ENCODE peak calls at places on chromosomes 3 and 15, in eight cellular contexts. O, G, Z, E, A, P, Q and F are unnamed samples.

GRCh38 chr3:141397996-141398395 is 29.7 kb downstream of the ZBTB38 start:
- DNase-seq in O (no peak), G (no peak), Z (no peak), E (no peak), A (no peak), P (no peak), Q (no peak), F (no peak)

GRCh38 chr3:32794487-32795308 is 23.1 kb upstream of the TRIM71 start:
- DNase-seq in O (no peak), G (no peak), Z (no peak), E (no peak), A (no peak), P (no peak), Q (no peak), F (no peak)

GRCh38 chr15:52856286-52856685 is 66.2 kb upstream of the ONECUT1 start:
- DNase-seq in O (no peak), G (no peak), Z (no peak), E (no peak), A (no peak), P (no peak), Q (no peak), F (no peak)

GRCh38 chr3:159829056-159829995 is 159.3 kb upstream of the IL12A start:
- DNase-seq in O (no peak), G (peak), Z (peak), E (peak), A (peak), P (peak), Q (no peak), F (no peak)

GRCh38 chr3:139302084-139302800 is 41.6 kb upstream of the MRPS22 start:
- DNase-seq in O (no peak), G (peak), Z (peak), E (peak), A (no peak), P (no peak), Q (no peak), F (no peak)

GRCh38 chr3:127988770-127989518 is 63.3 kb upstream of the SEC61A1 start:
- DNase-seq in O (no peak), G (peak), Z (no peak), E (no peak), A (no peak), P (no peak), Q (no peak), F (no peak)

GRCh38 chr3:127387119-127387518 is 99.3 kb upstream of the PRR20G start:
- DNase-seq in O (no peak), G (no peak), Z (no peak), E (no peak), A (no peak), P (no peak), Q (no peak), F (no peak)

GRCh38 chr3:42476225-42477160 is 25.9 kb upstream of the VIPR1 start:
- DNase-seq in O (no peak), G (no peak), Z (peak), E (no peak), A (peak), P (peak), Q (no peak), F (no peak)

GRCh38 chr15:82986442-82986780 is 401 bp downstream of the RAMAC start:
- DNase-seq in O (no peak), G (peak), Z (no peak), E (no peak), A (no peak), P (no peak), Q (no peak), F (no peak)

GRCh38 chr3:115040673-115041286 is 106.3 kb downstream of the ZBTB20 start:
- DNase-seq in O (no peak), G (peak), Z (no peak), E (peak), A (peak), P (peak), Q (no peak), F (peak)

GRCh38 chr3:14135581-14135980 is 10.7 kb downstream of the TMEM43 start:
- DNase-seq in O (no peak), G (no peak), Z (no peak), E (no peak), A (no peak), P (no peak), Q (no peak), F (no peak)

GRCh38 chr3:194081826-194082225 is 54.1 kb upstream of the HES1 start:
- DNase-seq in O (no peak), G (no peak), Z (no peak), E (no peak), A (no peak), P (no peak), Q (no peak), F (no peak)

GRCh38 chr3:118468801-118469200 is 565.8 kb downstream of the IGSF11 start:
- DNase-seq in O (no peak), G (no peak), Z (no peak), E (no peak), A (no peak), P (no peak), Q (no peak), F (no peak)

GRCh38 chr3:166190360-166190759 is 353.1 kb upstream of the BCHE start:
- DNase-seq in O (no peak), G (no peak), Z (no peak), E (peak), A (no peak), P (no peak), Q (no peak), F (no peak)

GRCh38 chr15:70625438-70625837 is 137.9 kb downstream of the UACA start:
- DNase-seq in O (no peak), G (no peak), Z (no peak), E (no peak), A (no peak), P (no peak), Q (no peak), F (peak)

GRCh38 chr3:194084284-194084683 is 51.7 kb upstream of the HES1 start:
- DNase-seq in O (no peak), G (no peak), Z (no peak), E (no peak), A (no peak), P (no peak), Q (no peak), F (peak)

GRCh38 chr15:38864122-38864521 is 299.5 kb upstream of the RASGRP1 start:
- DNase-seq in O (no peak), G (no peak), Z (no peak), E (no peak), A (no peak), P (no peak), Q (no peak), F (no peak)
- TF ChIP-seq CTCF in O (peak), G (peak), Z (no peak), E (peak), A (no peak), P (no peak), Q (no peak), F (no peak)

GRCh38 chr3:183560607-183561006 is 5.1 kb upstream of the KLHL6 start:
- DNase-seq in O (no peak), G (no peak), Z (no peak), E (peak), A (peak), P (no peak), Q (no peak), F (peak)
- TF ChIP-seq CTCF in O (no peak), G (no peak), Z (no peak), E (no peak), A (peak), P (no peak), Q (peak), F (peak)

GRCh38 chr15:49674370-49674769 is 53.5 kb downstream of the DTWD1 start:
- DNase-seq in O (no peak), G (peak), Z (no peak), E (peak), A (no peak), P (no peak), Q (no peak), F (no peak)

GRCh38 chr15:49673861-49674260 is 53.0 kb downstream of the DTWD1 start:
- DNase-seq in O (no peak), G (no peak), Z (no peak), E (peak), A (no peak), P (no peak), Q (no peak), F (no peak)

GRCh38 chr15:49669288-49669687 is 48.4 kb downstream of the DTWD1 start:
- DNase-seq in O (no peak), G (no peak), Z (no peak), E (no peak), A (no peak), P (no peak), Q (no peak), F (no peak)

GRCh38 chr15:49678655-49679054 is 57.8 kb downstream of the DTWD1 start:
- DNase-seq in O (no peak), G (no peak), Z (no peak), E (peak), A (no peak), P (no peak), Q (no peak), F (no peak)

DNA sequence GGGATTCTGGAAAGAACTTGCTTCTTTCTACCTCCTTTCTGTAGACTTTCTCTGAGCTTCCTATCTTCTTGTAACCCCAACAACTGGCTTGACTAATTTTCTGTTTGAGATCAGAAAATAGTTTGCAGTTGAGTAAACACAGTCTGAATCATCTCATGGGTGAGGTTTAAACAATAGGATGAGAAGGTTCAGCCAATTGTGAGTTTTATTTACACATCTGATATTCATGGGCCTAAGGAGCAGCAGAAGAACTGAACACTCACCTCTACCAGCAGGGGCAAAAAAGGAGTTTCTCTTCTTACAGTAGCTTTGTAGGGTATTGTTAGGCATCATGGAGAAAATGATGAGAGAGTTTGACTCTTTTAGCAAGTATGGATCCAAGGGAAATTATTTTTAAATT is 54.2 kb downstream of the DTWD1 start:
- DNase-seq in O (no peak), G (peak), Z (no peak), E (peak), A (peak), P (no peak), Q (no peak), F (no peak)
- TF ChIP-seq CTCF in O (no peak), G (peak), Z (no peak), E (peak), A (no peak), P (no peak), Q (peak), F (no peak)

GRCh38 chr3:179309225-179310109 is 13.4 kb upstream of the ZNF639 start:
- DNase-seq in O (no peak), G (no peak), Z (no peak), E (no peak), A (no peak), P (no peak), Q (no peak), F (peak)
- TF ChIP-seq CTCF in O (no peak), G (no peak), Z (no peak), E (no peak), A (no peak), P (no peak), Q (no peak), F (no peak)

GRCh38 chr3:4314688-4315087 is 11.5 kb downstream of the SETMAR start:
- DNase-seq in O (no peak), G (no peak), Z (no peak), E (peak), A (no peak), P (no peak), Q (no peak), F (no peak)
- TF ChIP-seq CTCF in O (peak), G (peak), Z (no peak), E (peak), A (peak), P (no peak), Q (peak), F (no peak)

GRCh38 chr3:56874269-56874668 is 72.5 kb upstream of the ARHGEF3 start:
- DNase-seq in O (no peak), G (no peak), Z (no peak), E (no peak), A (no peak), P (no peak), Q (no peak), F (no peak)

GRCh38 chr3:56864886-56865527 is 63.3 kb upstream of the ARHGEF3 start:
- DNase-seq in O (no peak), G (no peak), Z (no peak), E (no peak), A (no peak), P (no peak), Q (no peak), F (no peak)

GRCh38 chr3:56869157-56869889 is 67.6 kb upstream of the ARHGEF3 start:
- DNase-seq in O (no peak), G (no peak), Z (no peak), E (no peak), A (no peak), P (no peak), Q (no peak), F (no peak)

GRCh38 chr3:56868706-56869105 is 67.0 kb upstream of the ARHGEF3 start:
- DNase-seq in O (no peak), G (no peak), Z (no peak), E (no peak), A (no peak), P (no peak), Q (no peak), F (no peak)

GRCh38 chr3:56870436-56870835 is 68.7 kb upstream of the ARHGEF3 start:
- DNase-seq in O (no peak), G (no peak), Z (no peak), E (no peak), A (no peak), P (no peak), Q (no peak), F (no peak)
- TF ChIP-seq CTCF in O (no peak), G (no peak), Z (no peak), E (no peak), A (no peak), P (no peak), Q (no peak), F (no peak)

DNA sequence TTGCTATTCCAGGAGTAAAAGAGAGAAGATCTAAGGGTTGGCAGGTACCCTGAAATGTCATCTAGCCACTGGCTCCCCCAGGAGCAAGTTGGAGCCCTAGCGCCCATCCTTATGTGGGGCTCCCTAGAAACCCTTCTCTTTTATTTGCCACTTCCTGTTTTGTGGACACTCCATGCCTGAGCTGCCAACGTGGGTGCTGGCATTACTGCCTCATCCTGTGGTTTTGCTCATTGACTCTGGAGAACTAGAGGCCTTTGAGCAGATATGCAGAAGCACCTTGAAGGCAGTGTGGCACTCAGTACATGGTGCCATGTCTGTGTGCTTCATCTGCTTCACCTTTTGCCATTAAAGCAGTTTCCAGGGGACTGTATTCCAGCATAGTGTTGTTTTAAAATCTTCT is 8.1 kb downstream of the EDEM1 start:
- DNase-seq in O (no peak), G (peak), Z (no peak), E (peak), A (no peak), P (peak), Q (no peak), F (no peak)
- TF ChIP-seq CTCF in O (no peak), G (no peak), Z (no peak), E (no peak), A (no peak), P (no peak), Q (no peak), F (no peak)

DNA sequence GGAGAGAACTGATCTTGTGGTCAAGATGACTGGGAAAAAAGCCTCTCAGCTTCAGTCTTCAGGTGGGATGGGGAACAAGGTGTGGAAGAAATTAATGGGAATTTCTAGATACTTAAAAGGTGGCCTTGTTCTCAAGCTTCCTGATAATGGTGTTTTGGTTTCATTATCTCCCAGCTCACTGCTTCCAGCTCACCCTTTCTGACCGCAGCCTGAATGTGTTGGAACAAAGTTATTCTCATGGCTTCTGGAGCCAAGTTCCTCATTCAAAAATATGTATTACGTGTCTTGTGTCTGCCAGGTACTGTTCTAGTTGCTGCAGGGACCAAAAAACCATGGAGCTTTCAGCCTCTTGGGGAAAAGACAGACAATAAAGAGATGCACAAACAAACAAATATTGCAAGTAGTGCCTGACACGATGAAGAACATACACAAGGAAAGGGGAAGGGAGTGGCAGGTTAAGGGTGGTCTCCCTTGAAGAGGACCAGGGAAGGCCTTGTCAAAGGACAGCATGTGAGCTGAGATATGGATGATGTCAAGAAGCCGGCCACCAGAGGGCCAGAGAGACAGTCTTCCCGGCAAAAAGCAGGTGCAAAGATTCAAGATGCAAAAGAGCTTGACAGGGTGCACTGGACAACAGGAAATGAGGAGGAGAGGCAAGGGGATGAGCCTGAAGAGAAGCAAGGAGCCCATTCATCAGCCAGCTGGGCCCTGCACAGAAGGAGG is 35.5 kb downstream of the ARRDC4 start:
- DNase-seq in O (no peak), G (peak), Z (no peak), E (peak), A (peak), P (no peak), Q (no peak), F (no peak)
- TF ChIP-seq CTCF in O (peak), G (peak), Z (no peak), E (peak), A (peak), P (no peak), Q (peak), F (peak)

DNA sequence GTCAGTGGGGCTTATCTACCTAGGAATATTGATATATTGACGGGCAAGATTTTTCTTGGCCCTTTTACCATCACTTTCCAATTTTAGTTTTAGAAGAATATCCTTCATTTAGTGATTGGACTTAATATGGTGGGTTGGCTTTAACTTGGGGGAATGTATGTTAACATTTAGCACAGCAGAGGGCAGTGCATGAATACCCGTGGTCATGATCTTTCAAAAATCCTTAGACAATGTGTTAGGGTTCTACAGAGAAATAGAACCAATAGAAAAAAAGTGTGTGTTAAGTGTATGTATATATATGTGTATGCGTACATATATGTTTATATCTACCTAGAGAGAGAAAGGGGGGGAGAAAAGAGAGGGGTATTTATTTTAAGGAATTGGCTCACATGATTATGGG is 36.9 kb downstream of the GPR171 start:
- DNase-seq in O (no peak), G (no peak), Z (no peak), E (peak), A (no peak), P (no peak), Q (no peak), F (no peak)
- TF ChIP-seq CTCF in O (peak), G (peak), Z (no peak), E (peak), A (no peak), P (no peak), Q (no peak), F (no peak)